ENCODE peak calls at places on chromosomes 3 and 15, in seven cellular contexts. One of them, this sample, is unnamed.

GRCh38 chr3:192063570-192063969 is 602.6 kb downstream of the PYDC2 start:
- DNase-seq in effector CD4-positive, alpha-beta T cell: no peak
- DNase-seq in stimulated activated CD8-positive, alpha-beta memory T cell treated with anti-CD3 and anti-CD28 coated beads, Interleukin-7, amount 100 ng/mL, for 1 hour: no peak
- DNase-seq in NCI-H1930: no peak
- DNase-seq in activated T-helper 1 cell treated with anti-CD3 and anti-CD28 coated beads, Interleukin-2, amount 50 U/mL, for 16 hours: no peak
- DNase-seq in HT1080: no peak
- DNase-seq in RKO: no peak
- DNase-seq in this sample: no peak

GRCh38 chr15:70137975-70138374 is 40.3 kb upstream of the TLE3 start:
- DNase-seq in effector CD4-positive, alpha-beta T cell: no peak
- DNase-seq in stimulated activated CD8-positive, alpha-beta memory T cell treated with anti-CD3 and anti-CD28 coated beads, Interleukin-7, amount 100 ng/mL, for 1 hour: no peak
- DNase-seq in NCI-H1930: no peak
- DNase-seq in activated T-helper 1 cell treated with anti-CD3 and anti-CD28 coated beads, Interleukin-2, amount 50 U/mL, for 16 hours: no peak
- DNase-seq in HT1080: no peak
- DNase-seq in RKO: no peak
- DNase-seq in this sample: no peak

GRCh38 chr3:8210752-8211405 is 290.7 kb upstream of the LMCD1 start:
- DNase-seq in effector CD4-positive, alpha-beta T cell: no peak
- DNase-seq in stimulated activated CD8-positive, alpha-beta memory T cell treated with anti-CD3 and anti-CD28 coated beads, Interleukin-7, amount 100 ng/mL, for 1 hour: no peak
- DNase-seq in NCI-H1930: no peak
- DNase-seq in activated T-helper 1 cell treated with anti-CD3 and anti-CD28 coated beads, Interleukin-2, amount 50 U/mL, for 16 hours: no peak
- DNase-seq in HT1080: peak
- DNase-seq in RKO: no peak
- DNase-seq in this sample: no peak

GRCh38 chr3:172982731-172983364 is 158.2 kb downstream of the SPATA16 start:
- DNase-seq in effector CD4-positive, alpha-beta T cell: no peak
- DNase-seq in stimulated activated CD8-positive, alpha-beta memory T cell treated with anti-CD3 and anti-CD28 coated beads, Interleukin-7, amount 100 ng/mL, for 1 hour: no peak
- DNase-seq in NCI-H1930: no peak
- DNase-seq in activated T-helper 1 cell treated with anti-CD3 and anti-CD28 coated beads, Interleukin-2, amount 50 U/mL, for 16 hours: no peak
- DNase-seq in HT1080: peak
- DNase-seq in RKO: peak
- DNase-seq in this sample: no peak

GRCh38 chr15:78041946-78042345 is 35.6 kb downstream of the TBC1D2B start:
- DNase-seq in effector CD4-positive, alpha-beta T cell: no peak
- DNase-seq in stimulated activated CD8-positive, alpha-beta memory T cell treated with anti-CD3 and anti-CD28 coated beads, Interleukin-7, amount 100 ng/mL, for 1 hour: no peak
- DNase-seq in NCI-H1930: no peak
- DNase-seq in activated T-helper 1 cell treated with anti-CD3 and anti-CD28 coated beads, Interleukin-2, amount 50 U/mL, for 16 hours: no peak
- DNase-seq in HT1080: no peak
- DNase-seq in RKO: no peak
- DNase-seq in this sample: no peak

GRCh38 chr15:58462547-58462946 is 30.8 kb downstream of the LIPC start:
- DNase-seq in effector CD4-positive, alpha-beta T cell: no peak
- DNase-seq in stimulated activated CD8-positive, alpha-beta memory T cell treated with anti-CD3 and anti-CD28 coated beads, Interleukin-7, amount 100 ng/mL, for 1 hour: no peak
- DNase-seq in NCI-H1930: no peak
- DNase-seq in activated T-helper 1 cell treated with anti-CD3 and anti-CD28 coated beads, Interleukin-2, amount 50 U/mL, for 16 hours: no peak
- DNase-seq in HT1080: no peak
- DNase-seq in RKO: no peak
- DNase-seq in this sample: no peak

GRCh38 chr15:58669108-58669507 is 80.4 kb downstream of the ADAM10 start:
- DNase-seq in effector CD4-positive, alpha-beta T cell: no peak
- DNase-seq in stimulated activated CD8-positive, alpha-beta memory T cell treated with anti-CD3 and anti-CD28 coated beads, Interleukin-7, amount 100 ng/mL, for 1 hour: no peak
- DNase-seq in NCI-H1930: no peak
- DNase-seq in activated T-helper 1 cell treated with anti-CD3 and anti-CD28 coated beads, Interleukin-2, amount 50 U/mL, for 16 hours: no peak
- DNase-seq in HT1080: no peak
- DNase-seq in RKO: no peak
- DNase-seq in this sample: no peak

GRCh38 chr3:148269816-148270215 is 427.9 kb upstream of the AGTR1 start:
- DNase-seq in effector CD4-positive, alpha-beta T cell: no peak
- DNase-seq in stimulated activated CD8-positive, alpha-beta memory T cell treated with anti-CD3 and anti-CD28 coated beads, Interleukin-7, amount 100 ng/mL, for 1 hour: no peak
- DNase-seq in NCI-H1930: no peak
- DNase-seq in activated T-helper 1 cell treated with anti-CD3 and anti-CD28 coated beads, Interleukin-2, amount 50 U/mL, for 16 hours: no peak
- DNase-seq in HT1080: peak
- DNase-seq in RKO: no peak
- DNase-seq in this sample: no peak

GRCh38 chr15:35168464-35168863 is 83.4 kb upstream of the NANOGP8 start:
- DNase-seq in effector CD4-positive, alpha-beta T cell: no peak
- DNase-seq in stimulated activated CD8-positive, alpha-beta memory T cell treated with anti-CD3 and anti-CD28 coated beads, Interleukin-7, amount 100 ng/mL, for 1 hour: no peak
- DNase-seq in NCI-H1930: no peak
- DNase-seq in activated T-helper 1 cell treated with anti-CD3 and anti-CD28 coated beads, Interleukin-2, amount 50 U/mL, for 16 hours: no peak
- DNase-seq in HT1080: peak
- DNase-seq in RKO: peak
- DNase-seq in this sample: no peak

GRCh38 chr3:29745237-29745870 is 464.5 kb downstream of the RBMS3 start:
- DNase-seq in effector CD4-positive, alpha-beta T cell: no peak
- DNase-seq in stimulated activated CD8-positive, alpha-beta memory T cell treated with anti-CD3 and anti-CD28 coated beads, Interleukin-7, amount 100 ng/mL, for 1 hour: no peak
- DNase-seq in NCI-H1930: no peak
- DNase-seq in activated T-helper 1 cell treated with anti-CD3 and anti-CD28 coated beads, Interleukin-2, amount 50 U/mL, for 16 hours: no peak
- DNase-seq in HT1080: no peak
- DNase-seq in RKO: no peak
- DNase-seq in this sample: no peak